ENCODE peak calls at places on chromosomes 7 and 10, in six cellular contexts. J is ovary, O is SK-N-SH, A is fibroblast of lung, E is mesendoderm, D is tibial nerve. T is an unnamed sample. For H3K36me3, the result is how much of the 10 kb centered on the place peaks cover.

GRCh38 chr7:132177708-132178392 is 398.4 kb downstream of the PLXNA4 start:
- DNase-seq in O (no peak), D (no peak), J (no peak), E (no peak), A (no peak), T (no peak)

GRCh38 chr10:103102195-103102594 is 90.9 kb downstream of the NT5C2 start:
- DNase-seq in A (no peak), E (no peak), J (no peak), O (no peak), D (no peak), T (no peak)

GRCh38 chr10:4590807-4591206 is 235.2 kb upstream of the AKR1E2 start:
- DNase-seq in A (no peak), O (no peak), E (no peak), J (no peak), D (no peak), T (no peak)

GRCh38 chr10:122241836-122242235 is 29.3 kb upstream of the BTBD16 start:
- DNase-seq in E (no peak), O (no peak), A (no peak), J (no peak), D (no peak), T (no peak)

GRCh38 chr7:68699090-68699711 is 899.1 kb upstream of the AUTS2 start:
- DNase-seq in D (no peak), J (no peak), E (peak), O (no peak), A (peak), T (no peak)

GRCh38 chr7:149885191-149886017 is 11.6 kb downstream of the ATP6V0E2 start:
- DNase-seq in A (no peak), J (no peak), E (peak), D (no peak), O (no peak), T (peak)

GRCh38 chr10:31730776-31731175 is 197.9 kb downstream of the ARHGAP12 start:
- DNase-seq in O (no peak), J (no peak), A (no peak), E (no peak), D (no peak), T (no peak)

GRCh38 chr10:77756319-77757232 is 119.0 kb upstream of the KCNMA1 start:
- DNase-seq in J (no peak), E (peak), D (no peak), O (peak), A (peak), T (peak)

GRCh38 chr10:24784923-24785322 is 61.2 kb upstream of the ARHGAP21 start:
- DNase-seq in D (no peak), O (no peak), A (no peak), E (no peak), J (no peak), T (no peak)

GRCh38 chr10:28838908-28839307 is 161.6 kb downstream of the BAMBI start:
- DNase-seq in O (no peak), A (peak), J (no peak), E (no peak), D (no peak), T (no peak)

GRCh38 chr7:22433710-22434460 is 66.1 kb downstream of the STEAP1B start:
- DNase-seq in E (peak), D (no peak), J (no peak), O (no peak), A (peak), T (no peak)

GRCh38 chr10:23694446-23694920 is 255.6 kb downstream of the OTUD1 start:
- DNase-seq in D (no peak), J (no peak), A (no peak), O (peak), E (peak), T (peak)

GRCh38 chr10:23696476-23696875 is 257.6 kb downstream of the OTUD1 start:
- DNase-seq in J (no peak), E (peak), D (no peak), O (no peak), A (no peak), T (no peak)

GRCh38 chr10:23693895-23694294 is 255.0 kb downstream of the OTUD1 start:
- DNase-seq in O (peak), A (no peak), D (no peak), J (no peak), E (no peak), T (peak)

GRCh38 chr10:23694921-23695824 is 256.3 kb downstream of the OTUD1 start:
- DNase-seq in A (no peak), O (peak), J (no peak), D (no peak), E (peak), T (peak)

GRCh38 chr10:23695825-23696420 is 257.0 kb downstream of the OTUD1 start:
- DNase-seq in A (no peak), E (peak), J (no peak), D (no peak), O (peak), T (peak)
- H3K4me3 ChIP-seq in A (no peak), E (no peak), J (no peak), D (no peak), O (no peak), T (peak)

GRCh38 chr7:24425664-24426063 is 141.7 kb downstream of the NPY start:
- DNase-seq in O (no peak), E (no peak), D (no peak), J (no peak), A (no peak), T (no peak)
- H3K36me3 ChIP-seq in O (under half), E (under half), D (under half), J (under half), A (under half), T (under half)

GRCh38 chr7:99034932-99035722 is 108.8 kb downstream of the SMURF1 start:
- DNase-seq in A (no peak), J (no peak), D (no peak), E (no peak), O (no peak), T (no peak)

GRCh38 chr7:99033765-99034164 is 110.1 kb downstream of the SMURF1 start:
- DNase-seq in E (no peak), D (no peak), J (no peak), A (no peak), O (no peak), T (peak)

GRCh38 chr7:99036531-99037175 is 107.3 kb downstream of the SMURF1 start:
- DNase-seq in D (no peak), E (peak), A (peak), O (peak), J (no peak), T (peak)

GRCh38 chr7:99037327-99037940 is 106.5 kb downstream of the SMURF1 start:
- DNase-seq in O (no peak), E (no peak), D (no peak), A (no peak), J (no peak), T (no peak)

DNA sequence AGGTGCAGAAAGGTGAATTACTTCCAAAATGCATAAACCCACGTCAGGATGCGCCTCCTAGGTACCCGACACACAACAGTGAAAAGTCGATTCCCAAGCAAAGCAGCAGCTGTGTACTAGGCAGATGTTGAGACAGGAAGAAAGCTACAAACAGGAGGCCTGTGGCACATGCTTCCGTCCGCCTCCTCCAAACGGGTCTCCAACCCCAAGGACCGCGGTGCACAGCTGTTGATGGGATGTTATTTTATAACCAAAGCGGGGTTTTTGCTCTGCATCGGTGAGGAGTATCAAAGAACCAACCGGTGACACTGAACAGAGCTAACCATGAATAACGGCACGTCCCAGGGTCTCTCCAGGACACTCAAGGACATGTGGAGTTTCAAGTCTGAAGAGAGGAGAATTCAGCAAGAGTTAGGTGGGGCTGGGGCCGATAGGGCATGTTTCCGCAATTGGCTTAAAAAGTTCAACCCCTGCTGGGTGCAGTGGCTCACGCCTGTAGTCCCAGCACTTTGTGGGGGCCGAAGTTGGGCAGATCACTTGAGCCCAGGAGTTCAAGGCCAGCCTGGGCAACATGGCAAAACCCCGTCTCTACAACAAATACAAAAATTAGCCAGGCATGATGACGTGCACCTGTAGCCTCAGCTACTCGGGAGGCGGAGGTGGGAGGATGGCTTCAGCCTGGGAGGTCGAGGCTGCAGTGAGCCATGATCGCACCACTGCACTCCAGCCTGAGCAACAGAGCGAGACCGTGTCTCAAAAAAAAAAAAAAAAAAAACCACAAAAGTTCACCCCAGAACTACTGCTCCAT is 108.0 kb downstream of the SMURF1 start:
- DNase-seq in J (no peak), O (no peak), D (no peak), A (no peak), E (no peak), T (no peak)
- H3K4me3 ChIP-seq in J (no peak), O (no peak), D (no peak), A (no peak), E (no peak), T (no peak)

DNA sequence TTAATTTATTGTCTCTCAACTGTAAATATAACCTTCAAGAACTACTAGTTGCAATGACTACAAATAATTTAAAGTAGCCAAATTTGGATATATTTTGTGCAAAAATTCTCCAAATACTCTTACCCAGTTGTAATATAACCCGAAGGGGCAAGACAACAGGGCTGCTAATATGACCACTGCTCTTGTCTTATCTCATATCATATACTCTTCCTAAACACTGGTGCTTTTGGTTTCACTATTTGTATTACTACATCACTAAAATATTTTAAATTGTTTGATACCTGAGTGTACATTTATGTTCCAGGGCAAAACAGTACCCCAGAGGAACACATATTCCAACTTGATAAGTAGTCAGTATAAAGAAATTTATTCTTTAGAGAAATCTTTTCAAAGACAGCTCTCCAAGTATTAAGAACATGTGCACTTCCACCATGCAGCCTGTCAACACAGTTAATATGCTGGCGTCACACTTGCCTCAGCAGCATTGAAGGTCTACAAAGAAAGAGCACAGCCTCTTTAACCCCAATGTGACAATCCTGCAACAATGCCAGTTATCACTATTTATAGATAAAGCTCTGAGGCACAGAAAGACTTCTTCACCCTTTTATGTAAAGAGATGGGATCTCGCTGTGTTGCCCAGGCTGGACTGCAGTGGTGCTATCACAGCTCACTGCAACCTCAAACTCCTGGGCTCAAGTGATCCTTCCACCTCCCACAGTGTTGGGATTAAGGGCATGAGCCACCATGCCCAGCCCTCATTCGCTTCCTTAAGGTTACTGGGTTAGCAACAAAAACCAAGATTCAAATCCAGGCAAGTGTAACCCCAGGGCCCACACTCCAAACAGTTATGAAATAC is 37.8 kb downstream of the RHEB start:
- DNase-seq in O (no peak), E (no peak), A (no peak), J (no peak), D (no peak), T (no peak)
- H3K36me3 ChIP-seq in O (half or more), E (under half), A (under half), J (under half), D (under half), T (under half)

DNA sequence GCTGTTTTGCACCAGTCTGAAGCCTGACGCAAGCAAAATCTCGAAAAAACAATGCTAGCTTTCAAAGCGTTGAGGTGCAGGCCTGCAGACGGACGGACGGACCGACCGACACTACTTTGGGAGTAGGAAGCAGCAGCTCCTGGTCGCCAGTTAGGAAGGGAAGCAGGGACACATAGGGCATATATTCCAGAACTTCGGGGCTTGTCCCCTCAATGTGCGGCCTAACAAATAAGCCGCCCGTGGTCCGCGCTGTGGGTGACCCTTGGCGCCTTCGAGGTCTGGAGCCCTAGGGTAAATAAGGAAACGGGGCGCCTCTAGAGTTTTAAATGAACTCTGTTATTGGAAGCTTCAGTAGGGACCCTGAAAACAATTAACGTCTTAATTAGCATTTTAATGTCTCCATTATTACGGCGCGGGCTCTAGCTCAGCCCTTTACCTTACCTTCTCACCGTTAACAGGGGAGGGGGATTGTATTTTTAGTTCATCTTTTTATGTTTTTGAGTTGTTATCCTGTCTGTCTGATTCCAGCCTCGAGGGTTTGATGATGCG is 1.4 kb downstream of the HHEX start:
- DNase-seq in A (no peak), E (peak), J (no peak), D (no peak), O (no peak), T (peak)
- H3K4me3 ChIP-seq in A (peak), E (peak), J (no peak), D (no peak), O (no peak), T (peak)

GRCh38 chr7:158948376-158948775 is 92.0 kb downstream of the DYNC2I1 start:
- DNase-seq in O (no peak), D (no peak), A (no peak), J (no peak), E (no peak), T (no peak)
- H3K36me3 ChIP-seq in O (under half), D (under half), A (under half), J (under half), E (under half), T (under half)

DNA sequence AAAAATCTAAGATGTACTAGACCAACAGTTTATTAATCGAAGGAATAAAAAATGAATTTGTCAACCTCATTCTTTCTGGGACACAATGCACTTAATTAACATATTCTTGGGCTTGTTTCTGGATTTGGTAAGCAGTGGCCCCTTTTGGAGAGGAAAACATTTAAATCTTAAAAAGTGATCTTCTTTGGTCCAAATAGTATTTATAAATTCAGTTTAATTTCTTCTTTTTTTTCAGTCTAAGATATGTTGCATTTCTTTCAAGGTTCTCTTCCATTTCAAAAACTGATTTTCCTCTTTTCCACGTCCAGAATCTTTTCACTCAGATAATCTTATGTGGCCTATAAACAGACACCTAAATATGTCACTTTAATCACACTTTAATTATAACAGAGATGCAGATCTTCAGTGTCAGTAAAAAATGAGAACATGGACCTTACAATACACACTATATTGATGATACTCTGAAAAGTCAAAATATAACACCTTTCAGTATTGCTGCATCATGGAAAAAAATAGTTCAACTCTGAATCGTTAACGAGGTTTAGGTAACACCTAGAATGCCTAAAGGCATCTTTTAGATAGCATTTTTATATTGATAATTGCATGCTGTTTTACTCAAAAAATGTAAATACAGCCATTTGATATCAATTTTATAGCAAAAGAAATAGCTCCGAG is 3.9 kb upstream of the SKIDA1 start:
- DNase-seq in J (no peak), E (no peak), D (no peak), O (no peak), A (no peak), T (no peak)
- H3K4me3 ChIP-seq in J (no peak), E (no peak), D (no peak), O (peak), A (no peak), T (no peak)

DNA sequence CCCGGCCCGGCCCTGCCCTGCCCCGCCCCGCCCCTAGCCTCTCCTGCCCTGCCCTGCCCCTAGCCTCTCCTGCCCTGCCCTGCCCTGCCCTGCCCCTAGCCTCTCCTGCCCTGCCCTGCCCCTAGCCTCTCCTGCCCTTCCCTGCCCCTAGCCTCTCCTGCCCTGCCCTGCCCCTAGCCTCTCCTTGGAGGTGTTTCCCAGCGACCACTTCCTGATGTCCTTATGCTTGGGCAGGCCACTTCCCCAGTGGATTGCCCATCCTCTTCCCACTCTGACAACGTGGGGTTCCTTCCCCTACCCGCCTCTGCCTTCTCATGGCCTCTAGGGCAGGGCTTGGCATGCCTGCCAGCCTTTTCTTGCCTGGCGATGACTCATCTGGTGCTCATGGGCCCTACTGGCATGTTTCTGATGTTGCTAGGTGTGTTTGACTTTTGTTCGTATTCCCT is 21.2 kb downstream of the PRXL2A start:
- DNase-seq in O (no peak), A (no peak), J (no peak), E (no peak), D (no peak), T (no peak)
- H3K36me3 ChIP-seq in O (under half), A (under half), J (under half), E (under half), D (under half), T (under half)

DNA sequence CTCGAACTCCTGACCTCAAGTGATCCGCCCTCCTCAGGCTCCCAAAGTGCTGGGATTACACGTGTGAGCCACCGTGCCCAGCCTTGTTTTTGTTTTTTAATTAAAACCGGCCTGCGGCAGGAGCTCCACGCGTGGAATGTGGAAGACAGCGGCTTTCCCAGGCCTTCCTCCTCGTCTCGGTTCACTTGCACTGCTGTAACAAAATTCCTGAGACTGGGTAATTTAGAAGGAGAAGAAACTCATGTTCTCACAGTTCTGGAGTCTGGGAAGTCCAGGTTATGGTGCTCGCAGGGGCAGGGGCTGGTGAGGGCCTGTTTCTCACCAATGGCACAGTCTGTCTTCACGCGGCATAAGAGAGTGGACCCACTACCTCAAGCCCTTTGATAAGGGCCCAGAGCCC is 14.4 kb upstream of the CRYGN start:
- DNase-seq in D (no peak), O (no peak), E (no peak), A (no peak), J (no peak), T (no peak)
- H3K4me3 ChIP-seq in D (no peak), O (no peak), E (no peak), A (no peak), J (no peak), T (no peak)

T was measured in H7.